ENCODE peak calls at places on chromosomes 7 and 10, in nine cellular contexts. T is HCT116, K is A549, J is IMR-90, A is transverse colon, L is adrenal gland, I is thyroid gland, R is ovary, O is uterus. N is an unnamed sample.

GRCh38 chr7:73704640-73705550 is 14.6 kb downstream of the STX1A start:
- DNase-seq in T (no peak), K (peak; percentile 99), J (peak; percentile 44), A (no peak), L (no peak), I (no peak), R (peak; percentile 55), O (peak; percentile 67), N (no peak)

GRCh38 chr7:151836927-151837205 is 40.0 kb downstream of the PRKAG2 start:
- DNase-seq in T (no peak), K (no peak), J (no peak), A (no peak), L (no peak), I (no peak), R (no peak), O (no peak), N (no peak)

GRCh38 chr10:132489053-132489703 is 48.4 kb upstream of the INPP5A start:
- DNase-seq in T (no peak), K (no peak), J (peak; percentile 51), A (no peak), L (no peak), I (no peak), R (peak; percentile 35), O (peak; percentile 40), N (peak; percentile 24)

GRCh38 chr10:88222878-88223277 is 359.5 kb downstream of the PTEN start:
- DNase-seq in T (no peak), K (no peak), J (no peak), A (no peak), L (no peak), I (no peak), R (no peak), O (no peak), N (no peak)

GRCh38 chr10:17179002-17179401 is 22.5 kb downstream of the TRDMT1 start:
- DNase-seq in T (no peak), K (no peak), J (peak; percentile 40), A (no peak), L (no peak), I (no peak), R (no peak), O (no peak), N (no peak)

GRCh38 chr10:124829447-124830115 is 28.0 kb downstream of the ABRAXAS2 start:
- DNase-seq in T (no peak), K (no peak), J (no peak), A (no peak), L (peak; percentile 35), I (no peak), R (no peak), O (no peak), N (no peak)

GRCh38 chr10:24469993-24470392 is 253.7 kb downstream of the ARHGAP21 start:
- DNase-seq in T (no peak), K (no peak), J (no peak), A (peak; percentile 82), L (no peak), I (no peak), R (no peak), O (no peak), N (peak; percentile 87)

GRCh38 chr7:19851504-19851903 is 78.1 kb upstream of the TMEM196 start:
- DNase-seq in T (no peak), K (peak; percentile 12), J (no peak), A (no peak), L (no peak), I (no peak), R (no peak), O (no peak), N (no peak)

GRCh38 chr10:30897547-30897946 is 134.1 kb downstream of the ZNF438 start:
- DNase-seq in T (no peak), K (no peak), J (no peak), A (no peak), L (no peak), I (no peak), R (no peak), O (no peak), N (no peak)

GRCh38 chr10:100863433-100863832 is 49.3 kb upstream of the SLF2 start:
- DNase-seq in T (no peak), K (no peak), J (no peak), A (no peak), L (no peak), I (no peak), R (no peak), O (no peak), N (no peak)

GRCh38 chr10:78461333-78461732 is 427.7 kb downstream of the RPS24 start:
- DNase-seq in T (no peak), K (no peak), J (no peak), A (no peak), L (no peak), I (no peak), R (no peak), O (peak; percentile 2), N (peak; percentile 21)

GRCh38 chr7:21616796-21617436 is 74.1 kb downstream of the DNAH11 start:
- DNase-seq in T (peak; percentile 56), K (peak; percentile 72), J (peak; percentile 37), A (no peak), L (no peak), I (no peak), R (no peak), O (no peak), N (no peak)

DNA sequence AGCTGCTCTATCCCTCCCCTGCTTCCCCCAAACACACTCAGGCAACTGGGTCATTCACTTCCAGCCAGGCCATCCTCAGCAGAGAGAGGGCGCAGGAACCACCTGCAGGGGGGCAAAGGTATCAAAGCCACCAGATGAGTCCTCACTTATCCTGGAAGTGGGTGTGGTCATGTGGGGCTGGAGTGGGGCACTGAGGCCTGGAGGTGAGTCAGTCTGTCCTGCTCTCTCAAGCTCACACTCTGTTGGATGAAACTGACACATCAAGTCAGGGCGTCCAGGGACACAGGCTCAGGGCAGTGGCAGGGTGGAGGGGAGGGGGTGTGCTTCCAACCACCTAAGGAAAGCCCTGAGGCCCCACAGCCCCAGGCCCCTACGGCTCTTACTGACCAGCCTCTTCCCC is 8.0 kb upstream of the ELFN1 start:
- DNase-seq in T (no peak), K (no peak), J (no peak), A (no peak), L (no peak), I (no peak), R (peak; percentile 14), O (no peak), N (peak; percentile 5)
- H3K27ac ChIP-seq in T (no peak overlapping the region), K (no peak overlapping the region), J (no peak overlapping the region), A (no peak overlapping the region), L (no peak overlapping the region), I (no peak overlapping the region), R (no peak overlapping the region), O (no peak overlapping the region), N (no peak overlapping the region)

GRCh38 chr7:105012503-105013282 is 1.3 kb upstream of the KMT2E start:
- DNase-seq in T (peak; percentile 93), K (peak; percentile 99), J (peak; percentile 97), A (peak; percentile 100), L (peak; percentile 99), I (peak; percentile 99), R (peak; percentile 99), O (peak; percentile 99), N (peak; percentile 99)

GRCh38 chr7:105015631-105015965 is 1.6 kb downstream of the KMT2E start:
- DNase-seq in T (no peak), K (no peak), J (peak; percentile 41), A (peak; percentile 61), L (peak; percentile 35), I (peak; percentile 42), R (no peak), O (no peak), N (peak; percentile 57)

GRCh38 chr7:105013283-105013817 is 655 bp upstream of the KMT2E start:
- DNase-seq in T (peak; percentile 77), K (peak; percentile 93), J (peak; percentile 93), A (peak; percentile 93), L (peak; percentile 96), I (peak; percentile 97), R (peak; percentile 96), O (peak; percentile 94), N (peak; percentile 93)

GRCh38 chr7:105014725-105015630 is 973 bp downstream of the KMT2E start:
- DNase-seq in T (no peak), K (peak; percentile 35), J (peak; percentile 34), A (peak; percentile 78), L (peak; percentile 79), I (peak; percentile 50), R (peak; percentile 62), O (peak; percentile 66), N (peak; percentile 70)

GRCh38 chr7:105013818-105014724 is at the start of gene KMT2E:
- DNase-seq in T (peak; percentile 57), K (peak; percentile 84), J (peak; percentile 77), A (peak; percentile 91), L (peak; percentile 92), I (peak; percentile 92), R (peak; percentile 94), O (peak; percentile 90), N (peak; percentile 83)
- TF ChIP-seq POLR2A in T (peak; percentile 41), K (peak; percentile 45), J (no peak), A (no peak), L (peak; percentile 63), I (peak; percentile 40), R (peak; percentile 87), O (peak; percentile 73), N (peak; percentile 37)

GRCh38 chr10:129952771-129953489 is 11.1 kb downstream of the EBF3 start:
- DNase-seq in T (no peak), K (no peak), J (peak; percentile 40), A (no peak), L (no peak), I (no peak), R (no peak), O (no peak), N (no peak)

GRCh38 chr10:129956285-129956649 is 7.8 kb downstream of the EBF3 start:
- DNase-seq in T (no peak), K (no peak), J (no peak), A (no peak), L (no peak), I (no peak), R (peak; percentile 8), O (no peak), N (no peak)

GRCh38 chr10:129955591-129956284 is 8.3 kb downstream of the EBF3 start:
- DNase-seq in T (no peak), K (peak; percentile 43), J (no peak), A (no peak), L (no peak), I (no peak), R (no peak), O (no peak), N (no peak)

GRCh38 chr10:129953541-129954031 is 10.5 kb downstream of the EBF3 start:
- DNase-seq in T (no peak), K (no peak), J (no peak), A (no peak), L (no peak), I (no peak), R (peak; percentile 13), O (no peak), N (no peak)

GRCh38 chr10:129954916-129955315 is 9.2 kb downstream of the EBF3 start:
- DNase-seq in T (no peak), K (no peak), J (no peak), A (no peak), L (no peak), I (no peak), R (no peak), O (no peak), N (no peak)
- TF ChIP-seq CTCF in T (no peak), K (no peak), J (no peak), A (no peak), L (no peak), I (no peak), R (no peak), O (no peak), N (no peak)

DNA sequence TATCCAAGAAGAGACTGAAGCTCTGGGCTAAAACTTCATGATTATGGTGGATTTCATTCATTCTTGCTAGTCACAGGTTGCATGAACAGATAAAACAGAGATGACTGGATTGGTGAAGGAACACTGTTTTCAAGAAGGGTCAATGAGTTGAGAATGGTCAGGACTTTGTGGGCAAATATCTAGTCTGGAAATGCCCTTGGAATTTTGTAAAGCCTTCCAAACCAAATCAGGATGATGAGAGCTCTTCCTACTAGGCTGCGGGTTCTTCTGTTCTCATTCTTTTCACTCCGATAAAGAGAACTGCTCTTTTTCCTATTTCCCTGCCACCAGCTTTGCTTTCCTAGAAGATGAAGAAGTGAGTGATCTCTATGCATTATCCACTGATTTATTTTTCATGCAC is 171.4 kb downstream of the ARID5B start:
- DNase-seq in T (no peak), K (no peak), J (no peak), A (no peak), L (no peak), I (no peak), R (no peak), O (no peak), N (no peak)
- H3K27ac ChIP-seq in T (no peak overlapping the region), K (no peak overlapping the region), J (peak overlapping the region; percentile 45), A (no peak overlapping the region), L (no peak overlapping the region), I (no peak overlapping the region), R (no peak overlapping the region), O (peak overlapping the region; percentile 89), N (no peak overlapping the region)